ENCODE peak calls at places on chromosomes 13 and 19, in seven cellular contexts. J is activated naive CD8-positive, alpha-beta T cell treated with anti-CD3 and anti-CD28 coated beads, Interleukin-2, amount 50 U/mL, for 24 hours; W is ACHN; F is stimulated activated CD4-positive, alpha-beta T cell treated with anti-CD3 and anti-CD28 coated beads, Interleukin-4, amount 100 ng/mL, for 1 hour; Y is mucosa of gallbladder; O is NCI-H2227 treated with DMSO at 0.1 percent for 48 hours; L is lower leg skin. N is an unnamed sample.

GRCh38 chr13:24208314-24208713 is 47.8 kb downstream of the SPATA13 start:
- DNase-seq in F (no peak), L (peak), J (no peak), Y (peak), O (no peak), W (peak), N (peak)

GRCh38 chr13:78341032-78341431 is 262.3 kb downstream of the POU4F1 start:
- DNase-seq in Y (no peak), L (no peak), O (no peak), J (no peak), W (no peak), F (no peak), N (no peak)

GRCh38 chr13:110680852-110681251 is 25.1 kb downstream of the CARS2 start:
- DNase-seq in F (no peak), O (no peak), W (peak), Y (no peak), L (no peak), J (no peak), N (peak)

GRCh38 chr13:113205428-113205931 is 3.0 kb downstream of the PCID2 start:
- DNase-seq in J (no peak), Y (no peak), L (no peak), O (no peak), F (no peak), W (no peak), N (no peak)

GRCh38 chr19:48346161-48346560 is 17.6 kb downstream of the TMEM143 start:
- DNase-seq in F (no peak), Y (no peak), W (no peak), L (no peak), O (no peak), J (no peak), N (no peak)

GRCh38 chr13:36555151-36555986 is 118.5 kb upstream of the SERTM1 start:
- DNase-seq in L (no peak), O (no peak), F (no peak), J (no peak), Y (no peak), W (no peak), N (no peak)

GRCh38 chr19:10780368-10780767 is 55.6 kb downstream of the TMED1 start:
- DNase-seq in L (peak), O (no peak), W (no peak), F (no peak), Y (peak), J (no peak), N (no peak)

GRCh38 chr19:45139286-45140143 is 21.3 kb downstream of the NKPD1 start:
- DNase-seq in O (no peak), L (no peak), F (no peak), Y (no peak), J (no peak), W (no peak), N (no peak)

GRCh38 chr13:98556968-98557591 is 19.8 kb downstream of the STK24 start:
- DNase-seq in L (no peak), O (no peak), Y (peak), F (no peak), J (no peak), W (no peak), N (no peak)

GRCh38 chr19:35272122-35272715 is 3.5 kb downstream of the USF2 start:
- DNase-seq in O (no peak), Y (no peak), L (no peak), W (no peak), F (no peak), J (no peak), N (no peak)

GRCh38 chr13:49985129-49985528 is 11.7 kb upstream of the TRIM13 start:
- DNase-seq in L (no peak), Y (no peak), W (no peak), O (no peak), F (no peak), J (no peak), N (no peak)

GRCh38 chr19:41700381-41701195 is 7.8 kb upstream of the CEACAM5 start:
- DNase-seq in L (no peak), J (no peak), F (no peak), O (no peak), W (no peak), Y (no peak), N (no peak)

GRCh38 chr19:55172741-55173140 is 6.3 kb upstream of the DNAAF3 start:
- DNase-seq in L (no peak), F (no peak), Y (no peak), O (peak), J (no peak), W (peak), N (no peak)

GRCh38 chr13:40130871-40131636 is 475.6 kb downstream of the COG6 start:
- DNase-seq in Y (no peak), F (no peak), L (no peak), W (peak), J (no peak), O (no peak), N (peak)

GRCh38 chr19:38199340-38199739 is 24.7 kb downstream of the DPF1 start:
- DNase-seq in L (no peak), O (no peak), F (no peak), J (no peak), W (no peak), Y (no peak), N (no peak)

GRCh38 chr13:59906413-59907027 is 257.2 kb downstream of the DIAPH3 start:
- DNase-seq in L (no peak), W (peak), F (no peak), O (peak), J (no peak), Y (no peak), N (peak)

GRCh38 chr19:55655648-55656040 is 809 bp downstream of the U2AF2 start:
- DNase-seq in Y (no peak), F (no peak), J (no peak), O (no peak), W (no peak), L (no peak), N (no peak)

GRCh38 chr19:9914315-9915207 is 21.8 kb downstream of the OLFM2 start:
- DNase-seq in F (peak), J (peak), W (peak), L (peak), Y (peak), O (peak), N (peak)

GRCh38 chr13:80400164-80400767 is 59.3 kb upstream of the SPRY2 start:
- DNase-seq in L (no peak), Y (no peak), F (no peak), J (no peak), W (no peak), O (no peak), N (no peak)

N was measured in LoVo.